ENCODE peak calls at places on chromosome 18, in seven cellular contexts. D is stimulated activated CD8-positive, alpha-beta memory T cell treated with anti-CD3 and anti-CD28 coated beads, Interleukin-4, amount 100 ng/mL, for 24 hours; E is stimulated activated CD4-positive, alpha-beta T cell treated with anti-CD3 and anti-CD28 coated beads, Interleukin-12 subunit alpha, Interleukin-12 subunit beta, amount 100 ng/mL, for 48 hours; S is ureter; F is T-helper 22 cell; G is psoas muscle; V is lower leg skin. J is an unnamed sample.

GRCh38 chr18:62617793-62618591 is 95.2 kb downstream of the ZCCHC2 start:
- DNase-seq in F (no peak), G (no peak), V (no peak), E (no peak), S (no peak), D (no peak), J (no peak)

GRCh38 chr18:77056399-77057015 is 76.1 kb downstream of the MBP start:
- DNase-seq in G (no peak), D (no peak), V (no peak), S (no peak), E (no peak), F (no peak), J (no peak)

GRCh38 chr18:260547-260946 is 7.3 kb downstream of the THOC1 start:
- DNase-seq in F (no peak), S (no peak), G (no peak), V (no peak), D (no peak), E (no peak), J (no peak)

GRCh38 chr18:45119888-45120287 is 439.2 kb downstream of the SETBP1 start:
- DNase-seq in F (no peak), D (no peak), G (no peak), E (no peak), S (no peak), V (no peak), J (no peak)

GRCh38 chr18:4399929-4400328 is 55.2 kb downstream of the DLGAP1 start:
- DNase-seq in V (no peak), S (no peak), F (no peak), D (no peak), E (no peak), G (no peak), J (no peak)

GRCh38 chr18:55748227-55748738 is 160.3 kb upstream of the TCF4 start:
- DNase-seq in F (no peak), V (no peak), S (no peak), D (no peak), E (no peak), G (no peak), J (no peak)

GRCh38 chr18:37315935-37316334 is 249.7 kb downstream of the CELF4 start:
- DNase-seq in G (no peak), E (no peak), D (no peak), V (no peak), S (no peak), F (no peak), J (no peak)

GRCh38 chr18:32040936-32041335 is 22.3 kb downstream of the RNF125 start:
- DNase-seq in S (no peak), E (no peak), D (peak; percentile 30), G (no peak), F (peak; percentile 53), V (no peak), J (no peak)

GRCh38 chr18:48801728-48802542 is 148.8 kb downstream of the SMAD7 start:
- DNase-seq in G (no peak), S (peak; percentile 29), V (no peak), F (no peak), E (no peak), D (no peak), J (no peak)

GRCh38 chr18:74082476-74083070 is 65.1 kb downstream of the FBXO15 start:
- DNase-seq in E (peak; percentile 36), F (peak; percentile 6), V (no peak), G (no peak), S (peak; percentile 59), D (peak; percentile 42), J (no peak)

GRCh38 chr18:70416496-70416895 is 127.7 kb downstream of the SOCS6 start:
- DNase-seq in G (no peak), S (no peak), D (no peak), V (no peak), F (no peak), E (no peak), J (no peak)

GRCh38 chr18:63253018-63253417 is 66.6 kb downstream of the BCL2 start:
- DNase-seq in E (no peak), G (no peak), F (no peak), S (no peak), D (no peak), V (no peak), J (no peak)

GRCh38 chr18:76450452-76450851 is 44.6 kb downstream of the ZNF516 start:
- DNase-seq in F (no peak), E (no peak), G (no peak), V (no peak), D (no peak), S (peak; percentile 41), J (no peak)

GRCh38 chr18:23541349-23542093 is 38.2 kb downstream of the RMC1 start:
- DNase-seq in F (no peak), V (no peak), S (no peak), E (no peak), G (no peak), D (no peak), J (no peak)

GRCh38 chr18:37712776-37713175 is 147.2 kb upstream of the CELF4 start:
- DNase-seq in E (no peak), G (no peak), F (no peak), S (no peak), D (no peak), V (no peak), J (no peak)

GRCh38 chr18:63949068-63949737 is at the start of gene HMSD:
- DNase-seq in D (peak; percentile 33), E (peak; percentile 49), S (no peak), G (peak; percentile 34), F (peak; percentile 47), V (peak; percentile 27), J (peak; percentile 58)

GRCh38 chr18:34990571-34990970 is 50.6 kb upstream of the MAPRE2 start:
- DNase-seq in D (no peak), E (no peak), F (no peak), V (no peak), S (no peak), G (no peak), J (no peak)

GRCh38 chr18:46345181-46345465 is 240.9 kb downstream of the HAUS1 start:
- DNase-seq in F (no peak), S (no peak), V (no peak), D (no peak), G (no peak), E (no peak), J (no peak)

GRCh38 chr18:51350081-51350480 is 152.6 kb upstream of the MEX3C start:
- DNase-seq in V (no peak), E (no peak), S (no peak), G (no peak), D (no peak), F (no peak), J (no peak)

GRCh38 chr18:41814651-41815050 is 140.4 kb upstream of the PIK3C3 start:
- DNase-seq in D (no peak), E (no peak), G (no peak), V (no peak), S (no peak), F (no peak), J (no peak)

GRCh38 chr18:14025306-14025940 is 106.8 kb downstream of the ZNF519 start:
- DNase-seq in D (no peak), S (no peak), G (no peak), F (no peak), E (no peak), V (no peak), J (no peak)

GRCh38 chr18:48003426-48004349 is 73.2 kb upstream of the SMAD2 start:
- DNase-seq in E (no peak), V (no peak), F (no peak), D (no peak), S (no peak), G (peak; percentile 41), J (no peak)

GRCh38 chr18:21243041-21243431 is 1.0 kb downstream of the GREB1L start:
- DNase-seq in V (no peak), F (no peak), D (no peak), S (no peak), E (no peak), G (no peak), J (no peak)

GRCh38 chr18:73270919-73271318 is 403.1 kb upstream of the NETO1 start:
- DNase-seq in S (no peak), F (no peak), E (no peak), D (no peak), V (no peak), G (no peak), J (no peak)

GRCh38 chr18:27033722-27034121 is 151.4 kb downstream of the CHST9 start:
- DNase-seq in S (no peak), E (no peak), G (no peak), V (no peak), F (no peak), D (no peak), J (no peak)

GRCh38 chr18:24446953-24447537 is 13.4 kb upstream of the HRH4 start:
- DNase-seq in E (no peak), S (no peak), F (no peak), V (no peak), D (no peak), G (no peak), J (no peak)

GRCh38 chr18:79371536-79372210 is 24.1 kb upstream of the NFATC1 start:
- DNase-seq in S (no peak), F (no peak), E (no peak), V (no peak), D (no peak), G (no peak), J (no peak)

GRCh38 chr18:54161267-54161666 is 63.2 kb downstream of the MBD2 start:
- DNase-seq in D (no peak), G (no peak), E (no peak), V (no peak), S (no peak), F (no peak), J (no peak)

GRCh38 chr18:54233228-54233625 is 8.8 kb upstream of the MBD2 start:
- DNase-seq in G (no peak), E (no peak), V (no peak), S (no peak), F (no peak), D (no peak), J (no peak)

GRCh38 chr18:79397830-79398761 is 2.4 kb downstream of the NFATC1 start:
- DNase-seq in F (no peak), S (no peak), E (no peak), D (no peak), G (peak; percentile 12), V (no peak), J (no peak)

GRCh38 chr18:23627325-23627724 is 35.4 kb downstream of the ANKRD29 start:
- DNase-seq in D (no peak), F (no peak), E (no peak), V (no peak), G (no peak), S (no peak), J (no peak)

GRCh38 chr18:13388586-13389490 is 170.3 kb downstream of the LDLRAD4 start:
- DNase-seq in S (no peak), E (no peak), D (no peak), G (no peak), V (no peak), F (no peak), J (no peak)

GRCh38 chr18:62537946-62538345 is 15.1 kb downstream of the ZCCHC2 start:
- DNase-seq in D (no peak), V (no peak), E (no peak), F (no peak), S (no peak), G (no peak), J (no peak)

GRCh38 chr18:37913051-37913450 is 347.5 kb upstream of the CELF4 start:
- DNase-seq in F (no peak), D (no peak), V (no peak), S (no peak), E (no peak), G (no peak), J (no peak)

GRCh38 chr18:2111456-2111855 is 459.8 kb downstream of the METTL4 start:
- DNase-seq in S (no peak), E (no peak), G (no peak), F (no peak), V (no peak), D (no peak), J (no peak)

GRCh38 chr18:46416706-46417638 is 240.0 kb downstream of the LOXHD1 start:
- DNase-seq in D (no peak), S (no peak), G (no peak), F (no peak), E (no peak), V (no peak), J (no peak)

GRCh38 chr18:77316641-77317040 is 67.0 kb downstream of the GALR1 start:
- DNase-seq in G (no peak), S (no peak), F (no peak), E (no peak), V (no peak), D (no peak), J (no peak)

GRCh38 chr18:35171315-35171987 is 69.4 kb upstream of the ZNF397 start:
- DNase-seq in S (no peak), D (no peak), G (no peak), F (no peak), V (peak; percentile 27), E (no peak), J (no peak)